ENCODE peak calls at places on chromosomes 7 and 10, in five cellular contexts. C, E, I, U and L are unnamed samples.

GRCh38 chr10:11107953-11108352 is 90.3 kb downstream of the CELF2 start:
- DNase-seq in C (no peak), E (no peak), U (no peak), I (no peak), L (no peak)

GRCh38 chr7:2403718-2404648 is 572 bp downstream of the CHST12 start:
- DNase-seq in C (peak; percentile 67), E (peak; percentile 36), U (peak; percentile 17), I (peak; percentile 9), L (peak; percentile 92)

GRCh38 chr7:12210179-12211053 is 678 bp upstream of the TMEM106B start:
- DNase-seq in U (no peak), I (no peak), E (no peak), C (no peak), L (peak; percentile 7)

GRCh38 chr7:29990931-29991330 is 1.3 kb upstream of the SCRN1 start:
- DNase-seq in I (no peak), C (no peak), E (no peak), U (no peak), L (peak; percentile 61)

GRCh38 chr10:29949411-29950011 is 109.9 kb downstream of the JCAD start:
- DNase-seq in U (no peak), E (peak; percentile 99), I (peak; percentile 87), C (peak; percentile 90), L (no peak)

GRCh38 chr7:36749282-36749960 is 25.1 kb upstream of the AOAH start:
- DNase-seq in U (no peak), E (peak; percentile 84), C (no peak), I (peak; percentile 32), L (no peak)

GRCh38 chr10:91198781-91199180 is 21.7 kb upstream of the PCGF5 start:
- DNase-seq in E (peak; percentile 81), U (no peak), I (peak; percentile 68), C (peak; percentile 90), L (no peak)

GRCh38 chr10:52818019-52818418 is 45.4 kb upstream of the MBL2 start:
- DNase-seq in E (peak; percentile 50), I (peak; percentile 53), U (no peak), C (peak; percentile 12), L (peak; percentile 28)

GRCh38 chr10:96814264-96814663 is 17.8 kb upstream of the LCOR start:
- DNase-seq in U (no peak), C (peak; percentile 76), E (peak; percentile 88), I (peak; percentile 92), L (no peak)

GRCh38 chr10:6204063-6204340 is 1.3 kb downstream of the PFKFB3 start:
- DNase-seq in I (no peak), U (peak; percentile 41), E (no peak), C (peak; percentile 39), L (no peak)

GRCh38 chr10:61907011-61907410 is 5.5 kb downstream of the ARID5B start:
- DNase-seq in E (no peak), C (no peak), I (no peak), U (no peak), L (no peak)

GRCh38 chr7:45890902-45891461 is 2.7 kb downstream of the IGFBP1 start:
- DNase-seq in I (no peak), U (no peak), E (peak; percentile 60), C (peak; percentile 74), L (no peak)

GRCh38 chr10:128539784-128540759 is 413.8 kb upstream of the MKI67 start:
- DNase-seq in E (no peak), I (no peak), U (no peak), C (no peak), L (no peak)

GRCh38 chr7:110001254-110001938 is 1089.5 kb upstream of the LRRN3 start:
- DNase-seq in U (no peak), I (no peak), C (no peak), E (no peak), L (no peak)

GRCh38 chr7:132653364-132653930 is 77.2 kb upstream of the PLXNA4 start:
- DNase-seq in E (no peak), I (no peak), C (no peak), U (no peak), L (no peak)

GRCh38 chr10:87053121-87053520 is 33.0 kb downstream of the FAM25A start:
- DNase-seq in C (no peak), E (no peak), U (no peak), I (no peak), L (no peak)

GRCh38 chr7:156473476-156474240 is 166.9 kb upstream of the RNF32 start:
- DNase-seq in I (peak; percentile 50), C (peak; percentile 11), E (peak; percentile 51), U (no peak), L (peak; percentile 44)

GRCh38 chr7:115230882-115231508 is 309.1 kb downstream of the MDFIC start:
- DNase-seq in C (peak; percentile 95), I (peak; percentile 80), E (peak; percentile 98), U (no peak), L (peak; percentile 19)

GRCh38 chr7:34165927-34166550 is 260.7 kb downstream of the BMPER start:
- DNase-seq in E (peak; percentile 46), U (no peak), C (peak; percentile 75), I (peak; percentile 47), L (no peak)

GRCh38 chr7:40234046-40234445 is 99.2 kb downstream of the SUGCT start:
- DNase-seq in I (no peak), U (no peak), C (no peak), E (no peak), L (no peak)

GRCh38 chr7:4663239-4663638 is 18.9 kb upstream of the FOXK1 start:
- DNase-seq in C (no peak), E (no peak), U (no peak), I (no peak), L (no peak)